ENCODE peak calls at places on chromosomes 12 and 14, in four cellular contexts. N is ELR, Q is A549, U is cardiac muscle cell. D is an unnamed sample.

GRCh38 chr12:67096533-67097318 is 172.4 kb upstream of the CAND1 start:
- DNase-seq in Q (no peak), N (no peak), U (peak), D (no peak)

GRCh38 chr12:117854339-117855012 is 114.3 kb downstream of the KSR2 start:
- DNase-seq in U (peak), Q (peak), N (peak), D (peak)

GRCh38 chr12:105933671-105934665 is 204.8 kb downstream of the NUAK1 start:
- DNase-seq in N (peak), Q (peak), U (peak), D (no peak)

GRCh38 chr14:50816419-50817047 is 14.4 kb downstream of the NIN start:
- DNase-seq in N (peak), U (peak), Q (no peak), D (no peak)

GRCh38 chr12:48602192-48602989 is 32.5 kb upstream of the LALBA start:
- DNase-seq in U (no peak), Q (no peak), N (no peak), D (no peak)

GRCh38 chr12:104498211-104498801 is 41.6 kb downstream of the CHST11 start:
- DNase-seq in Q (no peak), U (no peak), N (peak), D (no peak)

GRCh38 chr12:62761658-62762057 is 173.3 kb downstream of the PPM1H start:
- DNase-seq in U (no peak), Q (no peak), N (no peak), D (no peak)

GRCh38 chr14:22579218-22579617 is 9.8 kb downstream of the DAD1 start:
- DNase-seq in N (no peak), U (no peak), Q (no peak), D (no peak)

GRCh38 chr12:8519208-8519607 is 5.9 kb downstream of the CLEC4D start:
- DNase-seq in N (no peak), U (no peak), Q (no peak), D (no peak)

GRCh38 chr14:54503476-54503875 is 6.2 kb upstream of the CGRRF1 start:
- DNase-seq in N (peak), Q (no peak), U (peak), D (no peak)

GRCh38 chr12:123478762-123479161 is 20.8 kb downstream of the SNRNP35 start:
- DNase-seq in Q (no peak), N (no peak), U (peak), D (no peak)

GRCh38 chr14:105061428-105062047 is 3.7 kb downstream of the GPR132 start:
- DNase-seq in U (no peak), Q (no peak), N (no peak), D (peak)

GRCh38 chr12:125092872-125093680 is 27.8 kb downstream of the AACS start:
- DNase-seq in U (peak), N (peak), Q (no peak), D (no peak)

GRCh38 chr14:101781240-101782061 is 19.9 kb downstream of the PPP2R5C start:
- DNase-seq in Q (no peak), U (peak), N (peak), D (no peak)

GRCh38 chr12:3496964-3497363 is 6.0 kb downstream of the PRMT8 start:
- DNase-seq in U (no peak), N (peak), Q (no peak), D (no peak)

GRCh38 chr12:58174316-58174715 is 232.9 kb downstream of the ATP23 start:
- DNase-seq in Q (no peak), N (no peak), U (peak), D (no peak)

GRCh38 chr12:124174949-124175348 is 119.9 kb upstream of the RFLNA start:
- DNase-seq in N (no peak), Q (no peak), U (no peak), D (no peak)

GRCh38 chr12:124463341-124463861 is 104.0 kb downstream of the NCOR2 start:
- DNase-seq in Q (no peak), N (no peak), U (no peak), D (no peak)

GRCh38 chr14:104659764-104660523 is 29.5 kb upstream of the INF2 start:
- DNase-seq in N (no peak), U (no peak), Q (no peak), D (no peak)

GRCh38 chr12:66776974-66777373 is 98.1 kb upstream of the GRIP1 start:
- DNase-seq in U (no peak), N (no peak), Q (no peak), D (peak)

GRCh38 chr12:108846320-108846719 is 11.1 kb downstream of the SSH1 start:
- DNase-seq in U (no peak), Q (no peak), N (no peak), D (no peak)

GRCh38 chr12:85951823-85952222 is 77.7 kb downstream of the NTS start:
- DNase-seq in U (peak), N (peak), Q (no peak), D (no peak)

GRCh38 chr14:67221248-67221981 is 19.8 kb upstream of the PALS1 start:
- DNase-seq in U (no peak), Q (no peak), N (peak), D (no peak)

GRCh38 chr14:28398501-28398900 is 368.1 kb upstream of the FOXG1 start:
- DNase-seq in U (peak), Q (no peak), N (no peak), D (no peak)

GRCh38 chr12:11746024-11746771 is 96.7 kb downstream of the ETV6 start:
- DNase-seq in Q (no peak), N (peak), U (peak), D (no peak)

GRCh38 chr12:72089678-72090077 is 151.0 kb downstream of the TPH2 start:
- DNase-seq in U (no peak), Q (no peak), N (no peak), D (no peak)